ENCODE peak calls at places on chromosomes 13 and 19, in ten cellular contexts. D is HepG2, G is HCT116, I is IMR-90, A is heart left ventricle, U is upper lobe of left lung, R is right lobe of liver, V is A549, Q is K562, W is gastrocnemius medialis. J is an unnamed sample.
A peak's percentile ranks its signal among the peaks of the same experiment; 100 is the strongest.

GRCh38 chr13:109687559-109688448 is 98.6 kb downstream of the IRS2 start:
- ATAC-seq in D (no peak), V (no peak), W (no peak), U (no peak), I (no peak), R (peak; percentile 73), G (no peak), A (no peak), Q (no peak), J (no peak)

GRCh38 chr13:27375686-27376326 is 48.6 kb upstream of the GTF3A start:
- ATAC-seq in U (peak; percentile 58), W (no peak), R (peak; percentile 63), I (peak; percentile 55), A (peak; percentile 48), Q (peak; percentile 86), G (peak; percentile 71), D (peak; percentile 39), V (peak; percentile 78), J (no peak)

GRCh38 chr13:109704771-109705628 is 81.4 kb downstream of the IRS2 start:
- ATAC-seq in R (peak; percentile 89), D (no peak), G (no peak), I (no peak), V (peak; percentile 91), U (peak; percentile 84), A (peak; percentile 79), Q (no peak), W (peak; percentile 85), J (peak; percentile 73)

GRCh38 chr13:42393573-42394360 is 121.8 kb downstream of the AKAP11 start:
- ATAC-seq in W (no peak), R (no peak), I (no peak), G (no peak), U (no peak), V (no peak), D (no peak), A (no peak), Q (no peak), J (no peak)

GRCh38 chr13:19864018-19864338 is 529 bp upstream of the ZMYM5 start:
- ATAC-seq in I (peak; percentile 24), G (peak; percentile 28), W (peak; percentile 48), R (peak; percentile 18), D (no peak), A (peak; percentile 43), Q (peak; percentile 63), U (peak; percentile 38), V (peak; percentile 67), J (peak; percentile 18)

GRCh38 chr19:23378948-23379347 is 16.3 kb downstream of the ZNF91 start:
- ATAC-seq in D (no peak), A (peak; percentile 83), I (no peak), W (no peak), G (no peak), U (no peak), V (no peak), Q (no peak), R (no peak), J (no peak)

GRCh38 chr13:28792992-28793391 is 27.1 kb upstream of the MTUS2 start:
- ATAC-seq in G (no peak), A (peak; percentile 68), U (no peak), I (peak; percentile 77), Q (no peak), V (no peak), R (no peak), D (no peak), W (no peak), J (no peak)

GRCh38 chr19:43464089-43464775 is 1.2 kb downstream of the LYPD3 start:
- ATAC-seq in R (peak; percentile 49), G (peak; percentile 53), V (peak; percentile 80), U (peak; percentile 77), Q (peak; percentile 79), W (peak; percentile 57), A (peak; percentile 73), I (peak; percentile 61), D (peak; percentile 65), J (peak; percentile 70)

GRCh38 chr13:28540612-28541011 is 45.7 kb upstream of the FLT1 start:
- ATAC-seq in U (no peak), D (no peak), G (no peak), A (no peak), V (no peak), R (peak; percentile 50), I (peak; percentile 51), W (no peak), Q (no peak), J (no peak)

GRCh38 chr13:59677966-59678814 is 485.5 kb downstream of the DIAPH3 start:
- ATAC-seq in G (peak; percentile 72), U (no peak), I (peak; percentile 88), V (peak; percentile 80), A (peak; percentile 89), Q (peak; percentile 78), W (no peak), D (peak; percentile 87), R (peak; percentile 92), J (peak; percentile 53)

GRCh38 chr13:35979378-35979911 is 151.7 kb downstream of the DCLK1 start:
- ATAC-seq in V (no peak), Q (no peak), I (peak; percentile 79), A (peak; percentile 68), D (no peak), W (peak; percentile 70), U (peak; percentile 58), G (no peak), R (peak; percentile 71), J (peak; percentile 84)

GRCh38 chr13:21528616-21529015 is 69.5 kb upstream of the ZDHHC20 start:
- ATAC-seq in W (no peak), V (no peak), I (peak; percentile 85), Q (no peak), G (no peak), R (no peak), A (no peak), U (no peak), D (no peak), J (no peak)

DNA sequence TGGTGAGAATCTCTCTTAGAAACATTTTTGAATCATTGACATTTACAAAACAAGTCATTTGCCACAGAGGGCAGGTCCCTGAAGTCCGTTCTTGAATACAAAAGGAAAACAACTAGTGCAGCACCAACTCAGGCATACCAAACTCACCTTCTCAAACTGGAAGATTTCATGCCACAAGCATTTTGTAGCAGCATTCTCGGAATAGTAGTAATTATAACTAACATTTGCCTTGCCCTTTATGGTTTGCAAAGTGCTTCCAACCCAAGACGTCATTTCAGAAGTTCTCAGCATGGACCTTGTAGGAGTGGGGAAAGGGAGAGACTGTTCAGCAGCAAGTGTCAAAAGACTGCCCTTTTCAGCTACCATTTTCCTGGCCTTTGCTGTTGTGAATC is 344.6 kb downstream of the RFC3 start:
- ATAC-seq in G (no peak), Q (no peak), D (no peak), A (peak; percentile 65), I (peak; percentile 51), V (peak; percentile 63), U (peak; percentile 65), R (no peak), W (no peak), J (peak; percentile 30)
- H3K4me3 ChIP-seq in G (no peak overlapping the region), Q (no peak overlapping the region), D (no peak overlapping the region), A (peak overlapping the region; percentile 2), I (peak overlapping the region; percentile 31), V (no peak overlapping the region), U (no peak overlapping the region), R (no peak overlapping the region), W (no peak overlapping the region), J (peak overlapping the region; percentile 21)

DNA sequence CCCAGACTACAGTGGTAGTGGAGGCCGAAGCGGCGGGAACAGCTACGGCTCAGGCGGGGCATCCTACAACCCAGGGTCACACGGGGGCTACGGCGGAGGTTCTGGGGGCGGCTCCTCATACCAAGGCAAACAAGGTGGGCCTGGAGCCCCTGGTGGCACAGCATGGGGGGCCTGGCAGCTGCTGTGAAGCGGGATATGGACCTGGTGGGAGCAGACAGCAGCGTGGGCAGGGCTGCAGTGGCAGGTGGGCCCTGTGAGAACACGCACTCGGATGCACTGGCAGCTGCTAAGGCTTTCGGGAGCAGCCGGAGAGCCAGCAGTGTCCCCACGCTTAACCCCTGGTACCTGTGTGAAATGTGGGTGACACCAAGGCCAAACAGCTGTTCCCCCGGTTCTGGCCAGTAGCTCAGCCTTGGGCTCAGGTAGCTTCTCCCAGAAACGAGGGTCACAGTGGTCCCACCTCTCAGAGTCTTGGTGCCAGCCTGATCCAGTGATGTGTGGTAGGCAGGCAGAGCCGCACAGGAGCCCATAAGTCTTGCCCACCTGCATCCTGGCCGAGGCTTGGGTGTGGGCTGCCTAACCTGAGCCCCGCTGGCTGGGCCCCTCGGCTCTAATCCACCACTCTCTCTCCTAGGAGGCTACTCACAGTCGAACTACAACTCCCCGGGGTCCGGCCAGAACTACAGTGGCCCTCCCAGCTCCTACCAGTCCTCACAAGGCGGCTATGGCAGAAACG is 12.5 kb upstream of the QTRT1 start:
- ATAC-seq in U (no peak), W (no peak), G (no peak), D (no peak), A (no peak), Q (no peak), V (no peak), I (no peak), R (no peak), J (no peak)
- TF ChIP-seq POLR2A in U (no peak), W (no peak), G (no peak), D (no peak), A (no peak), Q (peak; percentile 16), V (no peak), I (no peak), R (no peak), J (no peak)

DNA sequence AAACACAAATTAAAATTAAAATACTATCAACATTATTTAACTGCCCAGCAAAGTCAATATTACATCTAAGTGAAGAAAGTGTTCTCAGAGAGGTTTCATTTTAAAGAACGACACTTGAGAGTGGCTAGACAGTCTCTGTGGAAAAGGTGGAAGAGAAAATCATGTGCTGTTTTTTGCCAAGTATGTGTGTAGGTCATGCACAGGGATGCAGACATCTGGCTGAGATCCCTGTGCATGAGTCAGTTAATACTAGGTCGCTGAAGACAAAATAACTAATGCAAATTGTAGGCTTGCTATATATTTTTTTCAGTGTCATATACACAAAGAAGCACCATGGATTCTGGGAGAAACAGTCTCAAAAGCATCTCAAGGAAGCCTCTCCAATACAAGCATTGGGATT is 44.3 kb upstream of the ENOX1 start:
- ATAC-seq in V (peak; percentile 45), G (no peak), D (no peak), Q (no peak), W (no peak), I (peak; percentile 49), R (no peak), U (no peak), A (no peak), J (no peak)
- H3K4me3 ChIP-seq in V (no peak overlapping the region), G (no peak overlapping the region), D (no peak overlapping the region), Q (no peak overlapping the region), W (no peak overlapping the region), I (no peak overlapping the region), R (no peak overlapping the region), U (no peak overlapping the region), A (no peak overlapping the region), J (no peak overlapping the region)

DNA sequence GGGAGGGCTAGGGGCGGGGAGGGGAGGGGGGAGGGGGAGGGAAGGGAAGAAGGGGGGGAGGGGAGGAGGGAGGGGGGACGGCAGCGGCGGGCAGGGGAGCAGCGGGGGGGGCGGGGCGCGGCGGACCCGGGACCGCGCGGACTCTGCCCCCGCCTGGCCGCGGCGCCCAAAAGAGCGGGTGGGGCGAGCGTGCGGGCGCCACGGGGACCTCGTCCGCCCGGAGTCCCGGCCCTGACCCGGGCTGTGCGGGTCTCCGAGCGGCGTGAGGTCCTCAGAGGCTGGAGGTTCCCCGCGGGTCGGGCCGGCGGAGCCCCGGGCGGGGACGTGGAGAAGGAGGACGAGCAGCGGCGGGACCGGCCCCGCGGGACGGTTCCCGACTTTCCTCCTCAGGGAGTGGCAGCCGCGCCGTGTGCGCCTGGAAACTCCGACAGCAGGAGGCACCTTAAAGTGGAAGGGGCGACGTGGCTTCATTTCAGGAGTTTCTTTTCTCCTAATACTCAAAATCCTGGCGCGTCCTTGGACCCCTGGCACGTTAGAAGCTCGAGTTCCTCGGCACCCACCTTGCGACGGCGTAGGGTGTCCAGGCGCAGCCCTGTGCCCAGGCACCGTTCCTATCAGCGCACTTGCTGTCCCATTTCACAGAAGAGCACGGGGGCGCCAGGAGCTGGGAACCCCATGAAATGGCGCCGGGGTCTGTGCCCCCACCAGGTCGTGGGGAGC is 518 bp upstream of the PLPP2 start:
- ATAC-seq in D (peak; percentile 9), Q (peak; percentile 11), A (no peak), R (no peak), V (peak; percentile 4), G (peak; percentile 6), I (no peak), W (no peak), U (no peak), J (no peak)
- TF ChIP-seq POLR2A in D (no peak), Q (no peak), A (no peak), R (no peak), V (no peak), G (no peak), I (no peak), W (no peak), U (no peak), J (no peak)